ENCODE peak calls at places on chromosome 1, in four cellular contexts. J is mammary epithelial cell, D is IMR-90, W is GM23338. X is an unnamed sample.

GRCh38 chr1:159146996-159147395 is 24.4 kb upstream of the CADM3 start:
- DNase-seq in J (no peak), D (no peak), W (no peak), X (no peak)

GRCh38 chr1:164728719-164729118 is 169.7 kb downstream of the PBX1 start:
- DNase-seq in W (no peak), J (no peak), D (no peak), X (no peak)

GRCh38 chr1:227886993-227887696 is 60.6 kb downstream of the WNT9A start:
- DNase-seq in D (peak), W (peak), J (no peak), X (peak)

GRCh38 chr1:22700121-22700520 is 10.5 kb upstream of the EPHB2 start:
- DNase-seq in D (no peak), W (no peak), J (no peak), X (no peak)

GRCh38 chr1:225677350-225678124 is 24.6 kb upstream of the ENAH start:
- DNase-seq in J (no peak), D (no peak), W (peak), X (no peak)

GRCh38 chr1:88029142-88029541 is 654.9 kb upstream of the PKN2 start:
- DNase-seq in W (peak), J (no peak), D (peak), X (peak)

GRCh38 chr1:193411771-193412170 is 225.4 kb upstream of the B3GALT2 start:
- DNase-seq in J (no peak), D (no peak), W (no peak), X (no peak)

GRCh38 chr1:32863516-32864245 is 7.0 kb downstream of the FNDC5 start:
- DNase-seq in W (no peak), J (no peak), D (no peak), X (no peak)

GRCh38 chr1:204446413-204447111 is 34.9 kb upstream of the PPP1R15B start:
- DNase-seq in J (no peak), W (peak), D (peak), X (peak)

GRCh38 chr1:88847618-88848017 is 43.7 kb downstream of the GTF2B start:
- DNase-seq in D (no peak), J (no peak), W (peak), X (no peak)

GRCh38 chr1:25794325-25794724 is 5.7 kb upstream of the SELENON start:
- DNase-seq in D (no peak), J (no peak), W (no peak), X (peak)
- H3K4me2 ChIP-seq in D (no peak), J (no peak), W (no peak), X (no peak)

DNA sequence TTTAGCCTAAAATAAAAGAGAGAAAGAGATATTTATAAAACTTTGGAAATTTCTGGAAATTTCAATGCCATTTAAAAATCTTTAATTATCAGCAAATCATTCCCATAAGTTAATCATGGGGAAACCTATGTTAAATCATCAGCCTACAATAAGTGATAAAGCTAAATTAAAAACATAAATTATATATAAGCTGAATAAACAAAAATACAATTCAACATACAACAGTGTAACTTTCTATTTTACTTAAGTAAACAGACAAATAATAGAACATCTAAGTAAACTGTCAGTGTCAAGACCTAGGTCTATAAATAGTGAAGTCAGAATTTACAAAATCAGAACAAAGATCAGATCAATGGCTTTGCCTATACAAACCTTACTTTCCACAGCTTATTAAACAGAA is 57.5 kb downstream of the EPRS1 start:
- DNase-seq in D (no peak), J (no peak), W (no peak), X (no peak)
- TF ChIP-seq CTCF in D (no peak), J (no peak), W (no peak), X (no peak)

DNA sequence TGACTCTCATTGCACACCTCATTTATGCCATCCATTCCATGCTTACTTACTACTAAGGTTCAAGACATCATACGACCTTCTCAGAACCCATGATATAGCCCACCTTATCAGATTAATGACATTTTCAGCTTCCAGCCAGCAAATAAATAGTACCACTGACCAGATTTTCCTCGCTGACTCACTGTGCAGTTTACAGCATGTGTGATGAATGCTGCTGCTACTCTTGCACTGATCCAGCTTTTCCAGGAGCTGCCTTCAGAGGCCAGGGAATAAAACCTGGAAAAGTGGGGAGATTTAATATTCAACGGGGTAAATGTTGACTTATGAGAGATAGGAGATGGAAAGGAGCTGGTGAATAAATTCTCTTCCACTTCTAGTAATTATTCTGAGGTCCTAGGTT is 247.1 kb downstream of the COL11A1 start:
- DNase-seq in J (no peak), D (peak), W (no peak), X (peak)
- H3K27ac ChIP-seq in J (no peak), D (no peak), W (no peak), X (no peak)

DNA sequence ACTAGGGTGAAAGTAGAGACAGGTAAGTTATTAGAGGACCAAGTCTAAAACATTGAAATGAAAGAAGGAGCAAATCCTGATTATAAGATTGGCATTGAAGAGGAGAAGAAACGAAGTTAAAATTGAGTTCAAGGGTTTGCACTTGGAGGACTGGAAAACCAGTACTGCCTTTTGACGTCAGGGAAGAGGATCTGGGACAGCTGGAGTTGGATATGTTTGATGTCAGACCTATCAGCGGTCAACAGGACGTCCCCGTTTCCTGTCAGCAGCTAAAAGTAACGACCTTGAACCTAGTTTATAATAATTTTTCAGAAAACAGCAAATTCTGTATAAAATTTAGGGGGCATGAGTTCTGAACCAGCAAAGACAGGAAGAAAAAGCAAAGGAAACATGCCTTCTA is 1.2 kb upstream of the NID1 start:
- DNase-seq in W (no peak), J (no peak), D (no peak), X (peak)
- H3K4me2 ChIP-seq in W (peak), J (no peak), D (no peak), X (no peak)

X was measured in fibroblast of lung.